ENCODE peak calls at places on chromosomes 16 and 17, in six cellular contexts. One of them, this sample, is unnamed.

GRCh38 chr17:76566988-76567431 is 18.6 kb downstream of the ST6GALNAC2 start:
- DNase-seq in HepG2: no peak
- DNase-seq in right lobe of liver: no peak
- DNase-seq in NB4: no peak
- DNase-seq in transverse colon: no peak
- DNase-seq in breast epithelium: no peak
- DNase-seq in this sample: no peak

GRCh38 chr16:86730086-86730485 is 151.7 kb downstream of the FOXL1 start:
- DNase-seq in HepG2: no peak
- DNase-seq in right lobe of liver: no peak
- DNase-seq in NB4: no peak
- DNase-seq in transverse colon: no peak
- DNase-seq in breast epithelium: no peak
- DNase-seq in this sample: no peak

GRCh38 chr17:75996665-75997590 is 3.7 kb upstream of the CDK3 start:
- DNase-seq in HepG2: peak
- DNase-seq in right lobe of liver: peak
- DNase-seq in NB4: peak
- DNase-seq in transverse colon: peak
- DNase-seq in breast epithelium: peak
- DNase-seq in this sample: peak

GRCh38 chr16:56298948-56299602 is 107.8 kb downstream of the GNAO1 start:
- DNase-seq in HepG2: no peak
- DNase-seq in right lobe of liver: no peak
- DNase-seq in NB4: no peak
- DNase-seq in transverse colon: no peak
- DNase-seq in breast epithelium: no peak
- DNase-seq in this sample: no peak

GRCh38 chr17:67364847-67365761 is 1.3 kb downstream of the PSMD12 start:
- DNase-seq in HepG2: no peak
- DNase-seq in right lobe of liver: peak
- DNase-seq in NB4: no peak
- DNase-seq in transverse colon: no peak
- DNase-seq in breast epithelium: no peak
- DNase-seq in this sample: no peak

GRCh38 chr17:21528031-21528684 is 152.0 kb downstream of the KCNJ12 start:
- DNase-seq in HepG2: no peak
- DNase-seq in right lobe of liver: no peak
- DNase-seq in NB4: no peak
- DNase-seq in transverse colon: no peak
- DNase-seq in breast epithelium: no peak
- DNase-seq in this sample: no peak

GRCh38 chr16:29806096-29806579 is at the start of gene MAZ:
- DNase-seq in HepG2: no peak
- DNase-seq in right lobe of liver: no peak
- DNase-seq in NB4: no peak
- DNase-seq in transverse colon: no peak
- DNase-seq in breast epithelium: no peak
- DNase-seq in this sample: no peak

GRCh38 chr16:21217121-21217520 is 5.7 kb upstream of the ZP2 start:
- DNase-seq in HepG2: no peak
- DNase-seq in right lobe of liver: no peak
- DNase-seq in NB4: no peak
- DNase-seq in transverse colon: no peak
- DNase-seq in breast epithelium: no peak
- DNase-seq in this sample: no peak

GRCh38 chr17:34254651-34255380 is at the start of gene CCL2:
- DNase-seq in HepG2: no peak
- DNase-seq in right lobe of liver: peak
- DNase-seq in NB4: peak
- DNase-seq in transverse colon: peak
- DNase-seq in breast epithelium: peak
- DNase-seq in this sample: peak

GRCh38 chr16:87572959-87573358 is 29.3 kb upstream of the JPH3 start:
- DNase-seq in HepG2: no peak
- DNase-seq in right lobe of liver: no peak
- DNase-seq in NB4: no peak
- DNase-seq in transverse colon: no peak
- DNase-seq in breast epithelium: no peak
- DNase-seq in this sample: no peak

GRCh38 chr16:16108759-16109158 is 114.5 kb downstream of the ABCC6 start:
- DNase-seq in HepG2: no peak
- DNase-seq in right lobe of liver: no peak
- DNase-seq in NB4: no peak
- DNase-seq in transverse colon: no peak
- DNase-seq in breast epithelium: no peak
- DNase-seq in this sample: no peak

GRCh38 chr16:35140293-35140986 is 1681.0 kb downstream of the TP53TG3F start:
- DNase-seq in HepG2: no peak
- DNase-seq in right lobe of liver: no peak
- DNase-seq in NB4: no peak
- DNase-seq in transverse colon: no peak
- DNase-seq in breast epithelium: no peak
- DNase-seq in this sample: no peak

GRCh38 chr17:1029912-1030656 is 33.2 kb downstream of the TIMM22 start:
- DNase-seq in HepG2: no peak
- DNase-seq in right lobe of liver: no peak
- DNase-seq in NB4: no peak
- DNase-seq in transverse colon: no peak
- DNase-seq in breast epithelium: no peak
- DNase-seq in this sample: no peak
- H3K4me3 ChIP-seq in HepG2: no peak
- H3K4me3 ChIP-seq in right lobe of liver: no peak
- H3K4me3 ChIP-seq in NB4: no peak
- H3K4me3 ChIP-seq in transverse colon: no peak
- H3K4me3 ChIP-seq in breast epithelium: no peak
- H3K4me3 ChIP-seq in this sample: no peak

GRCh38 chr16:67247698-67248400 is 568 bp upstream of the FHOD1 start:
- DNase-seq in HepG2: no peak
- DNase-seq in right lobe of liver: no peak
- DNase-seq in NB4: no peak
- DNase-seq in transverse colon: no peak
- DNase-seq in breast epithelium: no peak
- DNase-seq in this sample: no peak

GRCh38 chr16:67246081-67246944 is 968 bp downstream of the FHOD1 start:
- DNase-seq in HepG2: peak
- DNase-seq in right lobe of liver: peak
- DNase-seq in NB4: peak
- DNase-seq in transverse colon: peak
- DNase-seq in breast epithelium: peak
- DNase-seq in this sample: peak

GRCh38 chr16:67248401-67249177 is at the start of gene SLC9A5:
- DNase-seq in HepG2: no peak
- DNase-seq in right lobe of liver: peak
- DNase-seq in NB4: peak
- DNase-seq in transverse colon: no peak
- DNase-seq in breast epithelium: no peak
- DNase-seq in this sample: no peak

GRCh38 chr16:67245674-67246080 is 1.6 kb downstream of the FHOD1 start:
- DNase-seq in HepG2: no peak
- DNase-seq in right lobe of liver: no peak
- DNase-seq in NB4: no peak
- DNase-seq in transverse colon: no peak
- DNase-seq in breast epithelium: peak
- DNase-seq in this sample: no peak

DNA sequence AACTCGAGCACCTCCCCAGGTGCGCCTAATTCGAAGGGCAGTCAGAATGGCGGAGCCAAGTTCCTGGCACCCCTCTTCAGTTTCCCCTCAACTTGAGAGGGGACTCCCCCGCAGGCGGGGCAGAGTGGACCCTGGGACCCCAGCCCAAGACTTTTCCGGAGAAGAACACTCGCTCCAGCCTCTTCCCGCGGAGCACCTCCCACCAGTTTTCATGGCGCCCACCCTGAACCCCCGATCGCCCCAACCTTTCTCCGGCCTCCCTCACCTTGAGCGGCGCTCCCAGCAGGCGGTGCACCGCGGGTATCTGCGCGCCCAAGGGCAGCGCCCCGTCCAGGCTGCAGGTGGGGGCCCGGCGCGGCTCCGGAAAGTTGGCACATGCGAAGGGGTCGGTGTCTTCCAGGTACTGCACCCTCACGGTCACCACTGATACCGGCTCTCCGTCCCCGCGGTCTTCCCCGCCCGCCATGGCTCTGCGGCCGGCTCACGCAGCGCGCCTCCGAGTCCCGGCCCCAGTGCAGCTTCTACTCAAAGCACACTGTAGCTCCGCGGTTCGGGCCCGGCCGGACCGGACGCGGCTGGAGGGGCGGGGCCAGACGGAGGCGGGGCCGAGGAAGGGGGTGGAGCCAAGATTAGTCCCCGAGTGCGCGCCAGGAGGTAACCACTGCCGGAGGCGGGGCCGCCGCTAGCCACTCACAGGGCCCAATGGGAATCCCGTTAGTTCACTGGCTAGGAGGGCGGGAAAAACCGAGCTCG is at the start of gene FHOD1:
- DNase-seq in HepG2: peak
- DNase-seq in right lobe of liver: peak
- DNase-seq in NB4: peak
- DNase-seq in transverse colon: peak
- DNase-seq in breast epithelium: peak
- DNase-seq in this sample: peak
- TF ChIP-seq CTCF in HepG2: no peak
- TF ChIP-seq CTCF in right lobe of liver: no peak
- TF ChIP-seq CTCF in NB4: no peak
- TF ChIP-seq CTCF in transverse colon: no peak
- TF ChIP-seq CTCF in breast epithelium: no peak
- TF ChIP-seq CTCF in this sample: peak

GRCh38 chr16:69376393-69377059 is 9.3 kb downstream of the TERF2 start:
- DNase-seq in HepG2: peak
- DNase-seq in right lobe of liver: no peak
- DNase-seq in NB4: no peak
- DNase-seq in transverse colon: no peak
- DNase-seq in breast epithelium: no peak
- DNase-seq in this sample: no peak

GRCh38 chr16:69366431-69366830 is 14.8 kb upstream of the TMED6 start:
- DNase-seq in HepG2: no peak
- DNase-seq in right lobe of liver: no peak
- DNase-seq in NB4: no peak
- DNase-seq in transverse colon: no peak
- DNase-seq in breast epithelium: no peak
- DNase-seq in this sample: no peak

GRCh38 chr16:69367980-69368379 is 16.4 kb upstream of the TMED6 start:
- DNase-seq in HepG2: no peak
- DNase-seq in right lobe of liver: no peak
- DNase-seq in NB4: peak
- DNase-seq in transverse colon: no peak
- DNase-seq in breast epithelium: no peak
- DNase-seq in this sample: no peak

GRCh38 chr16:69373019-69373418 is 12.8 kb downstream of the TERF2 start:
- DNase-seq in HepG2: no peak
- DNase-seq in right lobe of liver: no peak
- DNase-seq in NB4: no peak
- DNase-seq in transverse colon: peak
- DNase-seq in breast epithelium: no peak
- DNase-seq in this sample: no peak

GRCh38 chr16:69371564-69371963 is 14.2 kb downstream of the TERF2 start:
- DNase-seq in HepG2: no peak
- DNase-seq in right lobe of liver: no peak
- DNase-seq in NB4: no peak
- DNase-seq in transverse colon: no peak
- DNase-seq in breast epithelium: no peak
- DNase-seq in this sample: no peak
- TF ChIP-seq POLR2A in HepG2: no peak
- TF ChIP-seq POLR2A in right lobe of liver: no peak
- TF ChIP-seq POLR2A in NB4: no peak
- TF ChIP-seq POLR2A in transverse colon: no peak
- TF ChIP-seq POLR2A in breast epithelium: no peak
- TF ChIP-seq POLR2A in this sample: no peak

GRCh38 chr17:39601010-39601597 is 6.6 kb downstream of the NEUROD2 start:
- DNase-seq in HepG2: no peak
- DNase-seq in right lobe of liver: no peak
- DNase-seq in NB4: no peak
- DNase-seq in transverse colon: no peak
- DNase-seq in breast epithelium: no peak
- DNase-seq in this sample: no peak
- H3K4me3 ChIP-seq in HepG2: no peak
- H3K4me3 ChIP-seq in right lobe of liver: no peak
- H3K4me3 ChIP-seq in NB4: no peak
- H3K4me3 ChIP-seq in transverse colon: no peak
- H3K4me3 ChIP-seq in breast epithelium: no peak
- H3K4me3 ChIP-seq in this sample: no peak

This sample was measured in lower leg skin.